ENCODE peak calls at places on chromosomes 6 and 20, in eight cellular contexts. Y, B, H, S, U, G, W and N are unnamed samples.

GRCh38 chr20:3158968-3159431 is 665 bp downstream of the FASTKD5 start:
- DNase-seq in B (no peak), G (no peak), Y (peak), W (peak), H (no peak), S (no peak), U (no peak), N (no peak)

GRCh38 chr20:33995053-33995816 is 1.5 kb downstream of the RALY start:
- DNase-seq in S (no peak), Y (no peak), G (no peak), W (peak), U (no peak), B (no peak), H (no peak), N (no peak)

GRCh38 chr20:38450412-38450975 is 15.4 kb upstream of the SNHG17 start:
- DNase-seq in H (peak), S (no peak), Y (no peak), B (no peak), U (peak), G (no peak), W (no peak), N (no peak)

GRCh38 chr6:133435065-133435728 is 194.0 kb downstream of the EYA4 start:
- DNase-seq in H (no peak), G (no peak), U (no peak), W (no peak), Y (no peak), S (no peak), B (no peak), N (no peak)

GRCh38 chr6:163408352-163408991 is 6.0 kb upstream of the QKI start:
- DNase-seq in Y (no peak), B (no peak), H (no peak), S (no peak), W (no peak), G (no peak), U (no peak), N (no peak)

GRCh38 chr20:8082999-8083398 is 49.1 kb upstream of the PLCB1 start:
- DNase-seq in U (peak), S (no peak), Y (peak), B (no peak), H (no peak), G (no peak), W (no peak), N (no peak)

GRCh38 chr6:163554032-163554431 is 139.5 kb downstream of the QKI start:
- DNase-seq in S (no peak), G (no peak), W (no peak), H (no peak), B (no peak), Y (no peak), U (no peak), N (no peak)

GRCh38 chr20:2403291-2404052 is 22.8 kb downstream of the TGM6 start:
- DNase-seq in B (no peak), U (no peak), G (no peak), Y (no peak), S (no peak), H (no peak), W (no peak), N (no peak)

GRCh38 chr20:39897058-39897457 is 792.0 kb downstream of the MAFB start:
- DNase-seq in S (peak), B (no peak), U (peak), G (no peak), H (no peak), Y (peak), W (no peak), N (peak)

GRCh38 chr6:128415387-128415786 is 105.0 kb downstream of the PTPRK start:
- DNase-seq in W (no peak), Y (no peak), S (no peak), B (no peak), U (no peak), H (no peak), G (no peak), N (no peak)

GRCh38 chr6:39003072-39003471 is 45.5 kb upstream of the GLP1R start:
- DNase-seq in S (no peak), H (peak), G (no peak), W (no peak), Y (no peak), U (no peak), B (no peak), N (no peak)
- TF ChIP-seq CTCF in S (peak), H (peak), G (peak), W (peak), Y (peak), U (no peak), B (no peak), N (no peak)

DNA sequence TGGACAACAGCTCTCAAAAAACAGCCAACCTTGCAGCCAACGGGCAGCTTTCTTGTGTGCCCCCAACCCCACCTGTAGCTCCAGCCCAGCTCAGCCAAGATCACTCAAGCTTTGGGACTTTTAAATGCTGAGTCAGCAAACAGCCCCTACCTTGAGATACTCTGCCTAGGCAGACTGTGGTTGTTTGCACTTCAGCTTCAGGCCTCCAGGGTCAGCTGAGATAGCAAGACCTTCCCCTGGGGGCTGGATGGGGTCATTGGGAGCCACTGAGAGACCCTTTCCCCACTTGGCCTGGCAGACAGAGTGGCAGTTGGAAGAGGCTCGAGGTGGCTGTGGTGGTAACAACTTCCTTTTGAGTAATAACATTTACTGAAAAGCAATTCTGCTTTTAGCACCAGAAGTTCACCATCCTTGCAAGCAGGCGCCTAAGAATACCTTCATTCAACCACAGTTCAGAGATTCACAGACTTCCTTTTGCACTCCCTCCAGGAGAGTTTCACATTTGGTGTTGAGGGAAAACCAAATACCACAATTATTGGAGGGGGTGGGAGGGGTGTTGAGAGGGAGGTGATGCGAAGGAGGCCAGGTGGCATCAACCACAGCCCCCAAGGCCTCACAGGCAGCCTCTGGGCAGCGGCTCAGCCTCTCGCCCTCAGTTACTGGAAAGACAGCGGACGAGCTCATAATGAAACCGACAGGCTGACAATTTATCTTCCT is 148.0 kb downstream of the CEBPB start:
- DNase-seq in W (no peak), U (peak), Y (peak), H (no peak), B (no peak), S (no peak), G (no peak), N (no peak)
- H3K4me3 ChIP-seq in W (no peak), U (no peak), Y (peak), H (no peak), B (no peak), S (no peak), G (no peak), N (peak)

DNA sequence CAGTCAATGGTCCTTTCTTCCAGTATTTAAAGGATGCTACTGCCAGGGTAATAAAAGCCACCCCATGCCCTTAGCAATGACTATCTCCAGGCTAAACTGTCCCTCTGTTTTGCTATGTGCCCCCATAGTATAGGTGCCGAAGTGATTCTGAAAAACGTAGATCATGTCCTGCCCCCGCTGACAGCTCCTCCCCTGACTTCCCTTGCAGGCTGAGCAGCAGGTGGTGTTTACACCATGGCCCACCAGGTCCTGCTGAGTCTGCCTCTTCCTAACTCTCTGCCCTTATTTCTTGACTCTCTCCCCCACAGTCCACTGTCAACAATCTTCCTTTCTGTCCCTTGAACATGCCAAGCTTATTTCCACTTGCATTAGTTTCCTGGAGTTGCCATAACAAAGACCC is 352.5 kb upstream of the TSHZ2 start:
- DNase-seq in H (no peak), G (no peak), S (no peak), U (no peak), W (no peak), B (no peak), Y (no peak), N (no peak)
- TF ChIP-seq CTCF in H (no peak), G (no peak), S (no peak), U (no peak), W (no peak), B (no peak), Y (no peak), N (no peak)

GRCh38 chr6:45650527-45651135 is 272.9 kb upstream of the SUPT3H start:
- DNase-seq in G (peak), Y (peak), S (peak), U (peak), W (no peak), B (no peak), H (peak), N (peak)
- H3K4me3 ChIP-seq in G (peak), Y (no peak), S (no peak), U (no peak), W (no peak), B (no peak), H (no peak), N (no peak)

DNA sequence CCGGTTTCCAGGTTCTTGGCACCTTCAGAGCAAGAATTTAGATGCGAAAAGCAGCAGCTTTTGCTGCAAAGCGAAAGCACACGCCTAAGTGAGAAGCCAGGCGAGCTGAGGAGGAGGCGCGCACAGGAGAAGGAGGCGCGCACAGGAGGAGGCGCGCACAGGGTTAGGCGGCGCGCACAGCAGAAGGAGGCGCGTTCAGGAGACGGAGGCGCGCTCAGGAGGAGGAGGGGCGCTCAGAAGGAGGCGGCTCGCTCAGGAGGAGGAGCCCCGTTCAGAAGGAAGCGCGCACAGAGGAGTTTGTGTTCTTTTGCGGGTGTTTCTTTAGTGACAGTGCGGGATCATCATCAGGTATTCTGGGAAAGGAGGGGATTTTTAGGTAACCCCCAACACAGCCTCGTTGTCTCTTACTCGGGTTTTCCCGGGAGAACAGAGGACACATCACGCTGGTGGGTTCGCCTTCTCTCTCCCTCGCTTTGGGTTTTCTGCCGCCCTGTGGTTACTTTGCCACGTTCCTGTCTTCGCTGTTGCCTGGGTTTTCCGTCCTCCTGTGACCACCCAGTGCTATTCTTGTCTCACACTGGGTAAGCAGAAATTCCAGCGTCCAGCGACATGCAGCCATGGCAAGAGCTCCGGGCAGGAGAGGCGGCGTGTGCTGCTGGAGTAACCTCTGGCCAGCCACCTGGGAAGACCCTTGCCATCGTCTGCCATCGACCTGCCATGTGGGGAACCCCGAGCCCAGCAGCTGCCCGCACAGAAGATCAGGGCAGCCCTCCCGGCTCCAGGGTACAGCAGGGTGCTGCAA is 47.0 kb downstream of the WDR27 start:
- DNase-seq in G (no peak), B (peak), Y (peak), W (peak), U (peak), S (no peak), H (peak), N (peak)
- TF ChIP-seq CTCF in G (no peak), B (peak), Y (peak), W (no peak), U (peak), S (no peak), H (peak), N (peak)

GRCh38 chr6:25188232-25188631 is 90.9 kb upstream of the CARMIL1 start:
- DNase-seq in B (no peak), W (no peak), U (no peak), S (no peak), G (no peak), H (no peak), Y (no peak), N (no peak)

GRCh38 chr6:25193865-25194679 is 85.1 kb upstream of the CARMIL1 start:
- DNase-seq in G (no peak), W (no peak), B (no peak), S (no peak), Y (peak), U (no peak), H (no peak), N (no peak)

GRCh38 chr6:25192562-25192961 is 86.6 kb upstream of the CARMIL1 start:
- DNase-seq in H (no peak), B (no peak), U (no peak), Y (peak), G (no peak), W (no peak), S (peak), N (no peak)

GRCh38 chr6:25197116-25197515 is 82.1 kb upstream of the CARMIL1 start:
- DNase-seq in G (no peak), S (no peak), B (no peak), H (no peak), W (no peak), U (no peak), Y (no peak), N (no peak)

GRCh38 chr6:25193147-25193864 is 85.9 kb upstream of the CARMIL1 start:
- DNase-seq in Y (peak), G (peak), H (peak), U (peak), W (no peak), B (no peak), S (peak), N (peak)
- H3K4me3 ChIP-seq in Y (no peak), G (peak), H (peak), U (peak), W (no peak), B (no peak), S (peak), N (no peak)

GRCh38 chr6:84284428-84285033 is 57.1 kb upstream of the CEP162 start:
- DNase-seq in Y (no peak), U (no peak), W (no peak), S (no peak), H (peak), B (no peak), G (peak), N (no peak)
- TF ChIP-seq CTCF in Y (peak), U (peak), W (peak), S (peak), H (peak), B (no peak), G (peak), N (peak)

GRCh38 chr6:144345451-144345850 is 60.3 kb downstream of the UTRN start:
- DNase-seq in S (no peak), U (no peak), W (no peak), H (no peak), G (no peak), B (no peak), Y (no peak), N (no peak)
- H3K4me3 ChIP-seq in S (no peak), U (no peak), W (no peak), H (no peak), G (no peak), B (no peak), Y (no peak), N (no peak)

GRCh38 chr20:14142171-14142570 is 146.9 kb downstream of the MACROD2 start:
- DNase-seq in B (peak), W (peak), U (peak), S (peak), G (peak), H (peak), Y (peak), N (no peak)
- TF ChIP-seq CTCF in B (peak), W (peak), U (peak), S (peak), G (no peak), H (peak), Y (peak), N (peak)